ENCODE peak calls at places on chromosomes 6 and 20, in five cellular contexts. X is ascending aorta; S is CD8-positive, alpha-beta T cell; N is cardiac fibroblast; B is AG04449. P is an unnamed sample.

GRCh38 chr6:25713802-25714201 is 40.7 kb upstream of the SLC17A4 start:
- DNase-seq in X (no peak), S (no peak), N (peak; percentile 5), B (no peak), P (no peak)

GRCh38 chr6:129726650-129727049 is 16.7 kb upstream of the ARHGAP18 start:
- DNase-seq in X (no peak), S (no peak), N (no peak), B (no peak), P (no peak)

GRCh38 chr20:48400009-48400408 is 427.8 kb downstream of the PREX1 start:
- DNase-seq in X (no peak), S (no peak), N (no peak), B (no peak), P (no peak)

GRCh38 chr6:82906951-82907350 is 158.7 kb downstream of the UBE3D start:
- DNase-seq in X (no peak), S (no peak), N (peak; percentile 69), B (no peak), P (no peak)

GRCh38 chr6:127518710-127519468 is at the start of gene MTCL3:
- DNase-seq in X (no peak), S (no peak), N (peak; percentile 81), B (no peak), P (no peak)

GRCh38 chr20:51654060-51654459 is 111.5 kb upstream of the NFATC2 start:
- DNase-seq in X (no peak), S (no peak), N (no peak), B (no peak), P (no peak)

GRCh38 chr6:13190391-13190790 is 137.9 kb downstream of the TBC1D7 start:
- DNase-seq in X (no peak), S (no peak), N (no peak), B (no peak), P (no peak)

GRCh38 chr6:56840467-56841371 is 114.2 kb upstream of the BEND6 start:
- DNase-seq in X (no peak), S (no peak), N (peak; percentile 87), B (no peak), P (no peak)

GRCh38 chr6:138817799-138818198 is 21.9 kb downstream of the ECT2L start:
- DNase-seq in X (no peak), S (no peak), N (peak; percentile 84), B (peak; percentile 51), P (peak; percentile 72)

GRCh38 chr20:7879883-7880282 is 60.4 kb downstream of the HAO1 start:
- DNase-seq in X (no peak), S (no peak), N (peak; percentile 62), B (no peak), P (no peak)

GRCh38 chr6:32965901-32966300 is 2.5 kb upstream of the BRD2 start:
- DNase-seq in X (no peak), S (no peak), N (no peak), B (no peak), P (no peak)

GRCh38 chr20:57568088-57568896 is 7.4 kb downstream of the PCK1 start:
- DNase-seq in X (no peak), S (no peak), N (no peak), B (no peak), P (no peak)

GRCh38 chr20:31913431-31914157 is 38.3 kb downstream of the PDRG1 start:
- DNase-seq in X (no peak), S (no peak), N (no peak), B (no peak), P (no peak)

GRCh38 chr6:4585682-4586468 is 190.3 kb upstream of the CDYL start:
- DNase-seq in X (no peak), S (no peak), N (no peak), B (no peak), P (no peak)

GRCh38 chr6:139747154-139747553 is 372.7 kb upstream of the CITED2 start:
- DNase-seq in X (no peak), S (no peak), N (no peak), B (no peak), P (no peak)

GRCh38 chr6:10446548-10446947 is 31.7 kb upstream of the TFAP2A start:
- DNase-seq in X (no peak), S (no peak), N (no peak), B (no peak), P (no peak)

DNA sequence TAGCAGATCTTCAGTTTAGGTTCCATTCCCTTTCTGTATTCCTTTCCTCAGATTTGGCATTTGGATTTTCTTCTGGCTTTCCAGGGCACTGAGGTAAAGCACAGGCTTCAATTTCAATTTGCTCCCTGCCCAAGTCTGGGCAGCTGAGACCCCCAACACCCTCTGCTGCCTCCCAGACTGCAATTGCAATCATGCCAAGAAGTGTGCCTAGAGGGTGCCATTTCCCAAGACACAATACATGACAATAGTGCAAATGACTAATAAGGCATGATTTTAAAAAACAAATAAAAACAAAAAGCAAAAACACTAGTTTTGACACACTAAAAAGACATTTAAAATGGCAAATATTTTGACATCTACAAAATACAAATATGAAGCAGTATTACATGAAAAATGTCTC is 364.8 kb downstream of the EPM2A start:
- DNase-seq in X (no peak), S (no peak), N (no peak), B (no peak), P (no peak)
- TF ChIP-seq CTCF in X (no peak), S (no peak), N (no peak), B (no peak), P (no peak)

DNA sequence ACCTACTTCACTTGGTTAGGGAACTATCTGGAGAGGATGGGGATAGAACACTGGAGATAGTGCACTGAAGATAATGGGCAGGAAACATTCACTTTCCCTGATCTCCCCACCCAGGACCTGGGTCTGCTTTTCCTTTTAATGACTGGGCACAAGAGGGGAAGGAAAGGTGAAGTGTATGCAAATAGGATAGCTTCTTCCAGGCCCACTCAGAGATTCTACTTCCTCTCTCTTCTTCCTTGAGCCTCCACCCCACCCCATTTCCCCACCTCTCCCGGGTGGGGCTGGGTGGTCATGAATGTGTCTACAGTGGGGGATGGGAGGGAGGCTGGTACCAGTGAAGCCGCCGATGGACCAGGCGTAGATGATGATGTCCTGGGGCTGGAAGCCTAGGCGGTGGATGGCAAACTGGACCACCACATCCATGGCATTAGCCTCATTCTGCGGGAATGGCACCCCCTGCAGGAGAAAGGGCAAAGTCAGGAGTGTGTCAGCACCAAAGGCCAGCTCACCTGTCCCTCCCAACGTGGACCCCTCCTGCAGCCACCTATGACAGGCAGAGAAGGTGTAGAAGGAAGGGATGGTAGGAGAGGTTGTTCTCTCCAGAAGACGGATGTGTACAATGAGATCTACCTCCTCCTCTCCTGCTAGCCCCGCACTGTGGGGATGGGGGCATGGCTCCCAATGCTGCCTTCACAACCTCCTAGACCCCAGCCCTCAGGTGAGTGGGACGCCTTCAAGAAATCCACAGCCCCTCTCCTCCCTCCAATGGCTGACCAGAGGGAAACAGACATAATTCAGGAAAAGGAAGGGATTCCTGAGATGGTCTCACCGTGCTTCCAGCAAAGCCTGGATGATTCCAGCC is 8.6 kb upstream of the LY6G5C start:
- DNase-seq in X (no peak), S (no peak), N (no peak), B (no peak), P (no peak)
- TF ChIP-seq CTCF in X (peak; percentile 14), S (peak; percentile 33), N (peak; percentile 56), B (peak; percentile 48), P (no peak)

GRCh38 chr20:20593447-20594170 is 118.8 kb downstream of the RALGAPA2 start:
- DNase-seq in X (no peak), S (no peak), N (peak; percentile 74), B (no peak), P (no peak)
- TF ChIP-seq CTCF in X (peak; percentile 13), S (no peak), N (peak; percentile 61), B (peak; percentile 47), P (no peak)

GRCh38 chr20:46203510-46203837 is 85.4 kb downstream of the CD40 start:
- DNase-seq in X (no peak), S (no peak), N (no peak), B (no peak), P (no peak)

GRCh38 chr20:46207031-46207549 is 89.0 kb downstream of the CD40 start:
- DNase-seq in X (no peak), S (no peak), N (no peak), B (no peak), P (no peak)

GRCh38 chr20:46204594-46205205 is 86.6 kb downstream of the CD40 start:
- DNase-seq in X (no peak), S (no peak), N (no peak), B (no peak), P (no peak)

GRCh38 chr20:46206025-46206424 is 87.9 kb downstream of the CD40 start:
- DNase-seq in X (peak; percentile 71), S (no peak), N (peak; percentile 70), B (no peak), P (no peak)

DNA sequence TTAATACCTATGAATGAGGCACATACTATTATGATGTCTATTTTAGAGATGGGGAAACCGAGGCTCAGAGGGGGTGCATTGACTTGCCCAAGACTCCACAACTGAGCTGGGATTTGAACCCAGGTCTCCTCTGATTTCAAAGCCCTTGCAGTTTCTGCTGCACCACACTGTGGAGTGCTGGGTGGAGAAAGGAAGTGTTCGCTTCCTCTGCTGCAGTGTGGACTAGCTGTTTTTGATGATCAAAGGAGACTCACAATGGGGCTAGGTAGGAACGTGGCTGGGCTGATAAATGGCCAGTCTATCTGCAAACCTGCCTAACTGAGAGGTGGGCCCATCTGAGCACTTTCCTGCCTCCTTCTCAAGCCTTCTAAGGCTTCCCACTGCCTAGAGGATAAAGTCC is 87.2 kb downstream of the CD40 start:
- DNase-seq in X (no peak), S (no peak), N (no peak), B (no peak), P (no peak)
- TF ChIP-seq CTCF in X (no peak), S (no peak), N (no peak), B (no peak), P (no peak)

GRCh38 chr6:137638926-137639706 is 144.9 kb upstream of the OLIG3 start:
- DNase-seq in X (no peak), S (no peak), N (no peak), B (no peak), P (no peak)
- TF ChIP-seq CTCF in X (no peak), S (no peak), N (no peak), B (no peak), P (no peak)

GRCh38 chr20:16902657-16903056 is 154.5 kb downstream of the OTOR start:
- DNase-seq in X (no peak), S (no peak), N (no peak), B (no peak), P (no peak)
- TF ChIP-seq CTCF in X (no peak), S (no peak), N (no peak), B (no peak), P (no peak)

GRCh38 chr20:39399463-39399862 is 437.3 kb downstream of the DHX35 start:
- DNase-seq in X (no peak), S (no peak), N (no peak), B (no peak), P (no peak)
- TF ChIP-seq CTCF in X (no peak), S (no peak), N (no peak), B (no peak), P (no peak)

GRCh38 chr6:53029761-53030160 is 34.7 kb upstream of the GSTA4 start:
- DNase-seq in X (no peak), S (no peak), N (no peak), B (no peak), P (no peak)
- TF ChIP-seq CTCF in X (no peak), S (no peak), N (no peak), B (no peak), P (no peak)